ENCODE peak calls at places on chromosomes 1 and 21, in ten cellular contexts. One of them, this sample, is unnamed.

GRCh38 chr1:65109515-65109914 is 38.5 kb upstream of the AK4 start:
- DNase-seq in choroid plexus epithelial cell: no peak
- DNase-seq in right lobe of liver: no peak
- DNase-seq in activated T-cell treated with anti-CD3 and anti-CD28 coated beads, Interleukin-2, amount 50 U/mL, for 72 hours: no peak
- DNase-seq in posterior cingulate gyrus: no peak
- DNase-seq in stimulated activated CD4-positive, alpha-beta T cell treated with anti-CD3 and anti-CD28 coated beads, Interleukin-1b, Interleukin-23, amount 100 ng/mL, for 48 hours: no peak
- DNase-seq in activated T-helper 1 cell treated with Interleukin-2 at 50 U/mL for 16 hours: no peak
- DNase-seq in fibroblast of lung: no peak
- DNase-seq in brain microvascular endothelial cell: no peak
- DNase-seq in activated CD8-positive, alpha-beta T cell treated with anti-CD3 and anti-CD28 coated beads for 36 hours: no peak
- DNase-seq in this sample: no peak

GRCh38 chr1:7104053-7104738 is 318.9 kb downstream of the CAMTA1 start:
- DNase-seq in activated T-cell treated with anti-CD3 and anti-CD28 coated beads, Interleukin-2, amount 50 U/mL, for 72 hours: no peak
- DNase-seq in activated T-helper 1 cell treated with Interleukin-2 at 50 U/mL for 16 hours: no peak
- DNase-seq in choroid plexus epithelial cell: no peak
- DNase-seq in right lobe of liver: no peak
- DNase-seq in activated CD8-positive, alpha-beta T cell treated with anti-CD3 and anti-CD28 coated beads for 36 hours: peak
- DNase-seq in brain microvascular endothelial cell: no peak
- DNase-seq in posterior cingulate gyrus: no peak
- DNase-seq in stimulated activated CD4-positive, alpha-beta T cell treated with anti-CD3 and anti-CD28 coated beads, Interleukin-1b, Interleukin-23, amount 100 ng/mL, for 48 hours: no peak
- DNase-seq in fibroblast of lung: no peak
- DNase-seq in this sample: no peak

GRCh38 chr1:159406821-159407220 is 25.2 kb upstream of the OR10J4 start:
- DNase-seq in activated CD8-positive, alpha-beta T cell treated with anti-CD3 and anti-CD28 coated beads for 36 hours: no peak
- DNase-seq in right lobe of liver: no peak
- DNase-seq in activated T-cell treated with anti-CD3 and anti-CD28 coated beads, Interleukin-2, amount 50 U/mL, for 72 hours: no peak
- DNase-seq in choroid plexus epithelial cell: no peak
- DNase-seq in brain microvascular endothelial cell: no peak
- DNase-seq in stimulated activated CD4-positive, alpha-beta T cell treated with anti-CD3 and anti-CD28 coated beads, Interleukin-1b, Interleukin-23, amount 100 ng/mL, for 48 hours: no peak
- DNase-seq in posterior cingulate gyrus: no peak
- DNase-seq in activated T-helper 1 cell treated with Interleukin-2 at 50 U/mL for 16 hours: no peak
- DNase-seq in fibroblast of lung: no peak
- DNase-seq in this sample: no peak

GRCh38 chr1:60831780-60832179 is 250.6 kb upstream of the NFIA start:
- DNase-seq in activated T-cell treated with anti-CD3 and anti-CD28 coated beads, Interleukin-2, amount 50 U/mL, for 72 hours: no peak
- DNase-seq in brain microvascular endothelial cell: no peak
- DNase-seq in posterior cingulate gyrus: no peak
- DNase-seq in activated CD8-positive, alpha-beta T cell treated with anti-CD3 and anti-CD28 coated beads for 36 hours: no peak
- DNase-seq in choroid plexus epithelial cell: no peak
- DNase-seq in right lobe of liver: no peak
- DNase-seq in fibroblast of lung: no peak
- DNase-seq in activated T-helper 1 cell treated with Interleukin-2 at 50 U/mL for 16 hours: no peak
- DNase-seq in stimulated activated CD4-positive, alpha-beta T cell treated with anti-CD3 and anti-CD28 coated beads, Interleukin-1b, Interleukin-23, amount 100 ng/mL, for 48 hours: no peak
- DNase-seq in this sample: no peak

GRCh38 chr1:145993618-145994390 is 2.6 kb downstream of the TXNIP start:
- DNase-seq in activated T-helper 1 cell treated with Interleukin-2 at 50 U/mL for 16 hours: no peak
- DNase-seq in fibroblast of lung: no peak
- DNase-seq in posterior cingulate gyrus: no peak
- DNase-seq in activated T-cell treated with anti-CD3 and anti-CD28 coated beads, Interleukin-2, amount 50 U/mL, for 72 hours: no peak
- DNase-seq in stimulated activated CD4-positive, alpha-beta T cell treated with anti-CD3 and anti-CD28 coated beads, Interleukin-1b, Interleukin-23, amount 100 ng/mL, for 48 hours: no peak
- DNase-seq in right lobe of liver: no peak
- DNase-seq in brain microvascular endothelial cell: no peak
- DNase-seq in choroid plexus epithelial cell: no peak
- DNase-seq in activated CD8-positive, alpha-beta T cell treated with anti-CD3 and anti-CD28 coated beads for 36 hours: no peak
- DNase-seq in this sample: no peak

GRCh38 chr1:221708076-221708571 is 33.8 kb downstream of the DUSP10 start:
- DNase-seq in choroid plexus epithelial cell: peak
- DNase-seq in activated CD8-positive, alpha-beta T cell treated with anti-CD3 and anti-CD28 coated beads for 36 hours: peak
- DNase-seq in posterior cingulate gyrus: no peak
- DNase-seq in stimulated activated CD4-positive, alpha-beta T cell treated with anti-CD3 and anti-CD28 coated beads, Interleukin-1b, Interleukin-23, amount 100 ng/mL, for 48 hours: peak
- DNase-seq in activated T-cell treated with anti-CD3 and anti-CD28 coated beads, Interleukin-2, amount 50 U/mL, for 72 hours: peak
- DNase-seq in fibroblast of lung: peak
- DNase-seq in right lobe of liver: no peak
- DNase-seq in brain microvascular endothelial cell: peak
- DNase-seq in activated T-helper 1 cell treated with Interleukin-2 at 50 U/mL for 16 hours: no peak
- DNase-seq in this sample: no peak

GRCh38 chr1:177341773-177342172 is 171.0 kb downstream of the BRINP2 start:
- DNase-seq in brain microvascular endothelial cell: no peak
- DNase-seq in choroid plexus epithelial cell: no peak
- DNase-seq in activated CD8-positive, alpha-beta T cell treated with anti-CD3 and anti-CD28 coated beads for 36 hours: no peak
- DNase-seq in stimulated activated CD4-positive, alpha-beta T cell treated with anti-CD3 and anti-CD28 coated beads, Interleukin-1b, Interleukin-23, amount 100 ng/mL, for 48 hours: no peak
- DNase-seq in activated T-cell treated with anti-CD3 and anti-CD28 coated beads, Interleukin-2, amount 50 U/mL, for 72 hours: no peak
- DNase-seq in posterior cingulate gyrus: no peak
- DNase-seq in right lobe of liver: no peak
- DNase-seq in activated T-helper 1 cell treated with Interleukin-2 at 50 U/mL for 16 hours: no peak
- DNase-seq in fibroblast of lung: no peak
- DNase-seq in this sample: no peak

GRCh38 chr1:93820554-93821411 is 58.2 kb downstream of the DNTTIP2 start:
- DNase-seq in choroid plexus epithelial cell: no peak
- DNase-seq in right lobe of liver: no peak
- DNase-seq in fibroblast of lung: peak
- DNase-seq in stimulated activated CD4-positive, alpha-beta T cell treated with anti-CD3 and anti-CD28 coated beads, Interleukin-1b, Interleukin-23, amount 100 ng/mL, for 48 hours: no peak
- DNase-seq in posterior cingulate gyrus: no peak
- DNase-seq in activated T-helper 1 cell treated with Interleukin-2 at 50 U/mL for 16 hours: no peak
- DNase-seq in activated CD8-positive, alpha-beta T cell treated with anti-CD3 and anti-CD28 coated beads for 36 hours: no peak
- DNase-seq in brain microvascular endothelial cell: no peak
- DNase-seq in activated T-cell treated with anti-CD3 and anti-CD28 coated beads, Interleukin-2, amount 50 U/mL, for 72 hours: no peak
- DNase-seq in this sample: no peak

GRCh38 chr1:115429242-115429641 is 91.2 kb upstream of the NGF start:
- DNase-seq in choroid plexus epithelial cell: no peak
- DNase-seq in posterior cingulate gyrus: no peak
- DNase-seq in stimulated activated CD4-positive, alpha-beta T cell treated with anti-CD3 and anti-CD28 coated beads, Interleukin-1b, Interleukin-23, amount 100 ng/mL, for 48 hours: no peak
- DNase-seq in fibroblast of lung: peak
- DNase-seq in activated T-cell treated with anti-CD3 and anti-CD28 coated beads, Interleukin-2, amount 50 U/mL, for 72 hours: no peak
- DNase-seq in right lobe of liver: no peak
- DNase-seq in activated CD8-positive, alpha-beta T cell treated with anti-CD3 and anti-CD28 coated beads for 36 hours: no peak
- DNase-seq in brain microvascular endothelial cell: peak
- DNase-seq in activated T-helper 1 cell treated with Interleukin-2 at 50 U/mL for 16 hours: no peak
- DNase-seq in this sample: no peak

GRCh38 chr1:87644500-87645245 is 316.0 kb downstream of the LMO4 start:
- DNase-seq in right lobe of liver: no peak
- DNase-seq in stimulated activated CD4-positive, alpha-beta T cell treated with anti-CD3 and anti-CD28 coated beads, Interleukin-1b, Interleukin-23, amount 100 ng/mL, for 48 hours: no peak
- DNase-seq in activated T-helper 1 cell treated with Interleukin-2 at 50 U/mL for 16 hours: no peak
- DNase-seq in fibroblast of lung: peak
- DNase-seq in brain microvascular endothelial cell: peak
- DNase-seq in activated T-cell treated with anti-CD3 and anti-CD28 coated beads, Interleukin-2, amount 50 U/mL, for 72 hours: no peak
- DNase-seq in posterior cingulate gyrus: no peak
- DNase-seq in activated CD8-positive, alpha-beta T cell treated with anti-CD3 and anti-CD28 coated beads for 36 hours: peak
- DNase-seq in choroid plexus epithelial cell: no peak
- DNase-seq in this sample: no peak

GRCh38 chr1:16968372-16968771 is 12.0 kb downstream of the MFAP2 start:
- DNase-seq in activated CD8-positive, alpha-beta T cell treated with anti-CD3 and anti-CD28 coated beads for 36 hours: no peak
- DNase-seq in right lobe of liver: no peak
- DNase-seq in activated T-helper 1 cell treated with Interleukin-2 at 50 U/mL for 16 hours: no peak
- DNase-seq in stimulated activated CD4-positive, alpha-beta T cell treated with anti-CD3 and anti-CD28 coated beads, Interleukin-1b, Interleukin-23, amount 100 ng/mL, for 48 hours: no peak
- DNase-seq in brain microvascular endothelial cell: no peak
- DNase-seq in posterior cingulate gyrus: no peak
- DNase-seq in fibroblast of lung: no peak
- DNase-seq in activated T-cell treated with anti-CD3 and anti-CD28 coated beads, Interleukin-2, amount 50 U/mL, for 72 hours: no peak
- DNase-seq in choroid plexus epithelial cell: no peak
- DNase-seq in this sample: no peak

GRCh38 chr1:43149889-43150288 is 22.2 kb downstream of the EBNA1BP2 start:
- DNase-seq in activated T-helper 1 cell treated with Interleukin-2 at 50 U/mL for 16 hours: no peak
- DNase-seq in choroid plexus epithelial cell: no peak
- DNase-seq in brain microvascular endothelial cell: no peak
- DNase-seq in stimulated activated CD4-positive, alpha-beta T cell treated with anti-CD3 and anti-CD28 coated beads, Interleukin-1b, Interleukin-23, amount 100 ng/mL, for 48 hours: no peak
- DNase-seq in activated CD8-positive, alpha-beta T cell treated with anti-CD3 and anti-CD28 coated beads for 36 hours: no peak
- DNase-seq in right lobe of liver: no peak
- DNase-seq in posterior cingulate gyrus: no peak
- DNase-seq in fibroblast of lung: no peak
- DNase-seq in activated T-cell treated with anti-CD3 and anti-CD28 coated beads, Interleukin-2, amount 50 U/mL, for 72 hours: no peak
- DNase-seq in this sample: no peak

GRCh38 chr21:34092241-34092921 is 19.0 kb downstream of the MRPS6 start:
- DNase-seq in right lobe of liver: no peak
- DNase-seq in stimulated activated CD4-positive, alpha-beta T cell treated with anti-CD3 and anti-CD28 coated beads, Interleukin-1b, Interleukin-23, amount 100 ng/mL, for 48 hours: no peak
- DNase-seq in choroid plexus epithelial cell: no peak
- DNase-seq in brain microvascular endothelial cell: no peak
- DNase-seq in posterior cingulate gyrus: no peak
- DNase-seq in fibroblast of lung: no peak
- DNase-seq in activated T-cell treated with anti-CD3 and anti-CD28 coated beads, Interleukin-2, amount 50 U/mL, for 72 hours: no peak
- DNase-seq in activated CD8-positive, alpha-beta T cell treated with anti-CD3 and anti-CD28 coated beads for 36 hours: peak
- DNase-seq in activated T-helper 1 cell treated with Interleukin-2 at 50 U/mL for 16 hours: no peak
- DNase-seq in this sample: no peak

This sample was measured in central memory CD8-positive, alpha-beta T cell.